ENCODE peak calls at places on chromosomes 3 and 15, in five cellular contexts. C is GM23248, M is PC-3, Z is SK-N-SH, S is hepatocyte. K is an unnamed sample.

GRCh38 chr3:177419904-177420601 is 222.8 kb upstream of the TBL1XR1 start:
- DNase-seq in C (peak; percentile 13), M (no peak), Z (no peak), S (no peak), K (no peak)

GRCh38 chr15:56719774-56720555 is 13.3 kb downstream of the ZNF280D start:
- DNase-seq in C (peak; percentile 54), M (no peak), Z (no peak), S (no peak), K (no peak)

GRCh38 chr3:98647197-98647596 is 53.8 kb upstream of the CPOX start:
- DNase-seq in C (no peak), M (no peak), Z (no peak), S (no peak), K (no peak)

GRCh38 chr3:124923833-124924232 is 10.7 kb downstream of the MUC13 start:
- DNase-seq in C (peak; percentile 51), M (no peak), Z (no peak), S (no peak), K (no peak)

GRCh38 chr15:97479957-97480356 is 480.5 kb upstream of the ARRDC4 start:
- DNase-seq in C (no peak), M (no peak), Z (no peak), S (no peak), K (no peak)

GRCh38 chr3:133995264-133995663 is 34.5 kb downstream of the SLCO2A1 start:
- DNase-seq in C (no peak), M (no peak), Z (no peak), S (no peak), K (no peak)

GRCh38 chr3:130662407-130663028 is 84.1 kb downstream of the PIK3R4 start:
- DNase-seq in C (no peak), M (no peak), Z (no peak), S (no peak), K (no peak)

GRCh38 chr3:100875239-100875638 is 118.0 kb downstream of the ABI3BP start:
- DNase-seq in C (peak; percentile 76), M (peak; percentile 98), Z (peak; percentile 4), S (no peak), K (no peak)

GRCh38 chr3:129383292-129383860 is 45.1 kb downstream of the EFCAB12 start:
- DNase-seq in C (peak; percentile 82), M (peak; percentile 73), Z (peak; percentile 83), S (peak; percentile 78), K (peak; percentile 52)

GRCh38 chr3:46705751-46706572 is 4.8 kb downstream of the TMIE start:
- DNase-seq in C (peak; percentile 77), M (peak; percentile 85), Z (no peak), S (peak; percentile 48), K (no peak)

GRCh38 chr15:74696398-74696729 is 540 bp upstream of the EDC3 start:
- DNase-seq in C (no peak), M (no peak), Z (no peak), S (no peak), K (no peak)

GRCh38 chr3:67389176-67389575 is 265.2 kb downstream of the SUCLG2 start:
- DNase-seq in C (no peak), M (no peak), Z (no peak), S (no peak), K (peak; percentile 57)

GRCh38 chr3:56960234-56960917 is 100.1 kb upstream of the SPATA12 start:
- DNase-seq in C (no peak), M (no peak), Z (no peak), S (no peak), K (no peak)

GRCh38 chr15:98955331-98955730 is 52.3 kb downstream of the PGPEP1L start:
- DNase-seq in C (peak; percentile 21), M (no peak), Z (no peak), S (no peak), K (no peak)

GRCh38 chr3:43166406-43166805 is 60.5 kb upstream of the POMGNT2 start:
- DNase-seq in C (no peak), M (no peak), Z (no peak), S (no peak), K (no peak)

GRCh38 chr3:195140816-195141793 is 129.9 kb downstream of the XXYLT1 start:
- DNase-seq in C (no peak), M (no peak), Z (no peak), S (no peak), K (no peak)

GRCh38 chr15:39279331-39279730 is 301.5 kb upstream of the THBS1 start:
- DNase-seq in C (peak; percentile 53), M (no peak), Z (no peak), S (no peak), K (no peak)

GRCh38 chr3:17158941-17159682 is 274.4 kb downstream of the PLCL2 start:
- DNase-seq in C (no peak), M (peak; percentile 28), Z (no peak), S (no peak), K (no peak)

GRCh38 chr15:85946986-85947385 is 132.7 kb upstream of the AGBL1 start:
- DNase-seq in C (no peak), M (no peak), Z (no peak), S (no peak), K (no peak)

GRCh38 chr3:127425505-127426443 is 137.9 kb upstream of the PRR20G start:
- DNase-seq in C (no peak), M (no peak), Z (no peak), S (no peak), K (no peak)

GRCh38 chr3:111639316-111639715 is 44.2 kb upstream of the ZBED2 start:
- DNase-seq in C (no peak), M (no peak), Z (no peak), S (no peak), K (no peak)

GRCh38 chr3:29334652-29335189 is 53.9 kb downstream of the RBMS3 start:
- DNase-seq in C (peak; percentile 40), M (peak; percentile 42), Z (no peak), S (no peak), K (no peak)

GRCh38 chr3:106711650-106712049 is 665.6 kb upstream of the CCDC54 start:
- DNase-seq in C (peak; percentile 60), M (no peak), Z (no peak), S (no peak), K (peak; percentile 10)

GRCh38 chr3:50630916-50631315 is 14.0 kb downstream of the MAPKAPK3 start:
- DNase-seq in C (no peak), M (peak; percentile 55), Z (no peak), S (no peak), K (no peak)

DNA sequence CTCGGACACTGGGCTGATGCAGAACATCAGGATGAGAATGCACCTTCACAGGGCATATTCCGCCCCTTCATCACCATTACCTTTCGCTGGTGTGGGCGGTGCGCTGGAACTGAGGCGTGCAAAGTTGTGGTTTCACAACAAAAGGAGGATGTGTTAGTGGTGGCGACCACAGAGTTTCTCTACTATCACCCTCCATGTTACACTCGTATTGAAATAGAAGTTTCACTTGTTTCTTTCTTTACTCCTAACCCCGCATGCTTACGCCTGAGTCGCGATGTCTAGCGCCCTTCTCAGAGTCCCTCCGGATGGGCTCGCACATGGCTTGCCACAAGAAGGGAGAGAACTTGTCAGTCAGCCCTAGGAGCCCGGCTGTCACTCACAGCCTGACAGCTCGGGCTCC is 148.7 kb downstream of the GABRB3 start:
- DNase-seq in C (no peak), M (no peak), Z (no peak), S (no peak), K (no peak)
- TF ChIP-seq EZH2phosphoT487 in C (no peak), M (no peak), Z (no peak), S (no peak), K (no peak)

DNA sequence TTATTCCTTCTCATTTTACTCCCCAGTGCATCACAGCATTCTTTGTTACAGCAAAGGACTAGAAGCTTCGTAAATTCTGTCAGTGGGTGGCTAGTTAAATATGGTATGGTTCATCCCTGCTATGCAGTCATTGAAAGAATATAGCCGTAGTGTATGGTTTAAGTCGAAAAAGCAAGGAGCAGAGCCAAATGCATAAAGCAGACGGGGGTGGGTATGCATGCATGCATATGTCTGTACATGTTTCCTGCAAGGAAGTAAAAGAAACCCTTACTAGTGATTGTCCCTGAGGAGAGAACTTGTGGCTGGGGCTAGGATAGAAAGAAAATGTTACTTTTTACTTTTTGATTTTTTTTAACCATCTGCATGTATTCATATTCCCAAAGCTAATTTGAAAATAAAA is 19.9 kb downstream of the RBP2 start:
- DNase-seq in C (no peak), M (no peak), Z (no peak), S (no peak), K (no peak)
- TF ChIP-seq EZH2phosphoT487 in C (no peak), M (no peak), Z (no peak), S (no peak), K (no peak)

GRCh38 chr3:160098261-160098908 is 109.8 kb downstream of the IL12A start:
- DNase-seq in C (peak; percentile 54), M (no peak), Z (no peak), S (no peak), K (no peak)
- TF ChIP-seq EZH2phosphoT487 in C (no peak), M (no peak), Z (no peak), S (no peak), K (no peak)

DNA sequence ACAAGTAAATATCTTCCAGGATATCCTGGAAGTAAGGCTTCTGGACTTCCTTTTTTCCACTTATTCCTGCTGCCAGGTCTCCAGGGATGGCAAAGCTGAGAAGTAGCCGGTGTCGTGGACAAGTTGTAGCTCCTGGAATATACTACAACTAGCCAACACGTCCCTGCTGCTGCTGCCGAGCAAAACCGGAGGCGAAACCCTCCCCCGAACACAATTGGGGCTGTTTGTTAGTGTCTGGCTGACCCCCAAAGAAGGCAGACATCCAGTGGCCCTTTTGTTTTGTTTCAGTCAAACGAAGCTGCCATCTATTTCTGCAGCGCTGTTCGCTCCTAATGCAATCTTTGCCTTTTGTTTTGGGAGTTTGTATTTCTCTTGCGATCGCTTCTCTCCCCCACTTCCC is 45.3 kb upstream of the EIF5A2 start:
- DNase-seq in C (no peak), M (no peak), Z (no peak), S (no peak), K (no peak)
- TF ChIP-seq EZH2phosphoT487 in C (no peak), M (no peak), Z (no peak), S (no peak), K (no peak)

GRCh38 chr3:40901298-40901697 is 298.0 kb upstream of the CTNNB1 start:
- DNase-seq in C (no peak), M (no peak), Z (no peak), S (no peak), K (no peak)
- TF ChIP-seq EZH2phosphoT487 in C (no peak), M (no peak), Z (no peak), S (no peak), K (no peak)

DNA sequence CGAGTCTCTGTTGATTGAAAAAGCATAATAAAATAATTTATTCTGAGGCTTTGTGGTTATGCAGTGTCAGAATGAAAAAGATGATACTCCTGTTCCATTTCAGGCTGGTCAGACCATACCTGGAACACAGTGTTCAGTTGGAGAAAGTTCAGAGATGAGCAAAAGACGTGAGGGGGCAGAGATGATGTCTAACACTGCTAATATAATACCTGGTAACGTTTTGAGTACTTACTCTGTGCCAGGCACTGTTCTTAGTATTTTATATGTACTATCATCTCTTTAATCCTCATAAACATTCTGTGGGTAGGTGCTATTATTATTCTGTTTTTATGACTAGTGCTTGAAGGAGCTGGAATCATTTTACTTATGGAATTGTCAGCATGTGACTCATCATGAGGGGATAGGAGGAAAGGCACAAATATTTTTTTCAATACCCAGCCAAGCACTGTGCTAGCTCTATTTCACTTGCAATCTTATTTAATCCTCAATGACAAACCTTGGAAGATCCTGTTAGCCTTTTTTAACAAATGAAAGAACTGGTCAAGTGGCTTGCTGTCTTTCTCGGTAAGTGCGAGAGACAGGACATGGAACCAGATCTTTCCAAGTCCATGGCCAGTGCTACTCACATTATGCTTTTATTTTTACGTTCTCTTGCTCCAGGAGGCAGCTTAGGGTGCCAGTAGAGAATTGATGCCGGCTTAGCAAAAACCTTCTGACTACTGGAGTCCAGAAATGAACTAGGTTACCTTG is 31.9 kb downstream of the IQGAP1 start:
- DNase-seq in C (peak; percentile 90), M (peak; percentile 93), Z (no peak), S (peak; percentile 27), K (no peak)
- TF ChIP-seq EZH2phosphoT487 in C (no peak), M (no peak), Z (no peak), S (no peak), K (no peak)

K was measured in MM.1S.